ENCODE peak calls at places on chromosomes 16 and 17, in ten cellular contexts. I is testis; B is IMR-90; Y is CD4-positive, alpha-beta T cell; F is mammary epithelial cell; L is left lung; X is WERI-Rb-1; T is activated B cell treated with CpG ODN at 0.5 μM for 24 hours; N is ACHN; H is Kasumi-1. J is an unnamed sample.

GRCh38 chr17:78723001-78723796 is 58.9 kb downstream of the CYTH1 start:
- DNase-seq in I (peak; percentile 56), B (peak; percentile 45), Y (no peak), F (no peak), L (no peak), X (peak; percentile 46), T (no peak), N (no peak), H (no peak), J (no peak)

GRCh38 chr17:73592531-73592961 is 51.7 kb downstream of the SDK2 start:
- DNase-seq in I (no peak), B (no peak), Y (no peak), F (no peak), L (peak; percentile 44), X (peak; percentile 92), T (no peak), N (no peak), H (peak; percentile 2), J (no peak)

GRCh38 chr16:82379601-82380000 is 209.6 kb upstream of the MPHOSPH6 start:
- DNase-seq in I (no peak), B (no peak), Y (no peak), F (no peak), L (no peak), X (peak; percentile 49), T (no peak), N (no peak), H (no peak), J (no peak)

GRCh38 chr16:66647866-66648265 is 43.4 kb downstream of the CMTM3 start:
- DNase-seq in I (no peak), B (no peak), Y (no peak), F (no peak), L (no peak), X (no peak), T (no peak), N (no peak), H (no peak), J (peak; percentile 15)

GRCh38 chr17:30554839-30555751 is 77.9 kb downstream of the GOSR1 start:
- DNase-seq in I (peak; percentile 2), B (peak; percentile 15), Y (no peak), F (no peak), L (peak; percentile 63), X (peak; percentile 27), T (peak; percentile 13), N (peak; percentile 49), H (peak; percentile 13), J (no peak)

GRCh38 chr16:12145918-12146317 is 169.4 kb downstream of the SNX29 start:
- DNase-seq in I (no peak), B (peak; percentile 59), Y (no peak), F (no peak), L (no peak), X (no peak), T (no peak), N (no peak), H (no peak), J (peak; percentile 26)

GRCh38 chr16:19486744-19487325 is 35.1 kb downstream of the GDE1 start:
- DNase-seq in I (no peak), B (no peak), Y (no peak), F (no peak), L (no peak), X (no peak), T (no peak), N (peak; percentile 21), H (no peak), J (no peak)

GRCh38 chr16:66382171-66382965 is 15.9 kb downstream of the CDH5 start:
- DNase-seq in I (no peak), B (peak; percentile 92), Y (no peak), F (peak; percentile 87), L (no peak), X (no peak), T (no peak), N (peak; percentile 96), H (no peak), J (peak; percentile 28)

GRCh38 chr16:83963277-83964119 is 4.5 kb upstream of the NECAB2 start:
- DNase-seq in I (no peak), B (no peak), Y (no peak), F (no peak), L (peak; percentile 50), X (no peak), T (no peak), N (no peak), H (no peak), J (no peak)

GRCh38 chr17:78255953-78256704 is 24.7 kb downstream of the TMEM235 start:
- DNase-seq in I (no peak), B (no peak), Y (no peak), F (no peak), L (peak; percentile 77), X (peak; percentile 60), T (no peak), N (no peak), H (no peak), J (no peak)

GRCh38 chr16:19177111-19177747 is 9.2 kb downstream of the SYT17 start:
- DNase-seq in I (no peak), B (no peak), Y (no peak), F (no peak), L (no peak), X (no peak), T (no peak), N (peak; percentile 15), H (no peak), J (peak; percentile 17)

GRCh38 chr17:75465039-75465438 is 8.6 kb downstream of the TMEM94 start:
- DNase-seq in I (no peak), B (no peak), Y (no peak), F (no peak), L (no peak), X (no peak), T (no peak), N (no peak), H (no peak), J (no peak)

GRCh38 chr17:65698381-65699061 is 137.1 kb upstream of the AXIN2 start:
- DNase-seq in I (no peak), B (peak; percentile 76), Y (no peak), F (no peak), L (no peak), X (no peak), T (no peak), N (peak; percentile 84), H (no peak), J (peak; percentile 23)

GRCh38 chr16:84730406-84731106 is 30.8 kb downstream of the USP10 start:
- DNase-seq in I (peak; percentile 81), B (peak; percentile 97), Y (peak; percentile 12), F (peak; percentile 73), L (no peak), X (no peak), T (no peak), N (peak; percentile 97), H (peak; percentile 91), J (peak; percentile 86)

GRCh38 chr16:67406628-67407027 is 9.6 kb downstream of the ZDHHC1 start:
- DNase-seq in I (no peak), B (peak; percentile 91), Y (no peak), F (peak; percentile 75), L (no peak), X (no peak), T (no peak), N (peak; percentile 27), H (no peak), J (peak; percentile 94)

GRCh38 chr17:27552467-27552779 is 78.6 kb upstream of the LGALS9 start:
- DNase-seq in I (no peak), B (peak; percentile 72), Y (no peak), F (peak; percentile 59), L (no peak), X (no peak), T (no peak), N (peak; percentile 82), H (no peak), J (peak; percentile 71)

GRCh38 chr16:6725634-6726331 is 606.9 kb upstream of the RBFOX1 start:
- DNase-seq in I (no peak), B (no peak), Y (no peak), F (no peak), L (no peak), X (peak; percentile 19), T (no peak), N (peak; percentile 76), H (no peak), J (no peak)

GRCh38 chr17:12114686-12115418 is 94.2 kb downstream of the MAP2K4 start:
- DNase-seq in I (no peak), B (peak; percentile 18), Y (no peak), F (no peak), L (no peak), X (no peak), T (no peak), N (no peak), H (no peak), J (no peak)

GRCh38 chr17:41710472-41711090 is 1.6 kb upstream of the GAST start:
- DNase-seq in I (no peak), B (peak; percentile 75), Y (no peak), F (peak; percentile 47), L (no peak), X (no peak), T (no peak), N (peak; percentile 58), H (no peak), J (peak; percentile 82)

GRCh38 chr17:9233271-9233599 is 211.9 kb downstream of the NTN1 start:
- DNase-seq in I (no peak), B (no peak), Y (no peak), F (no peak), L (no peak), X (no peak), T (no peak), N (no peak), H (no peak), J (no peak)

GRCh38 chr16:71383054-71383773 is 24.7 kb downstream of the CALB2 start:
- DNase-seq in I (no peak), B (peak; percentile 5), Y (no peak), F (peak; percentile 76), L (no peak), X (peak; percentile 16), T (no peak), N (no peak), H (no peak), J (peak; percentile 42)

GRCh38 chr17:76687278-76688164 is 23.2 kb downstream of the MXRA7 start:
- DNase-seq in I (peak; percentile 91), B (no peak), Y (no peak), F (no peak), L (no peak), X (no peak), T (no peak), N (no peak), H (no peak), J (no peak)

GRCh38 chr17:82177761-82178498 is 34.7 kb downstream of the CCDC57 start:
- DNase-seq in I (no peak), B (no peak), Y (no peak), F (no peak), L (peak; percentile 47), X (no peak), T (no peak), N (no peak), H (no peak), J (no peak)

GRCh38 chr17:51640108-51640622 is 379.8 kb downstream of the UTP18 start:
- DNase-seq in I (peak; percentile 23), B (no peak), Y (no peak), F (peak; percentile 17), L (no peak), X (peak; percentile 17), T (no peak), N (peak; percentile 10), H (peak; percentile 51), J (no peak)

GRCh38 chr16:46658925-46659324 is 30.1 kb downstream of the VPS35 start:
- DNase-seq in I (no peak), B (no peak), Y (no peak), F (no peak), L (peak; percentile 61), X (no peak), T (peak; percentile 26), N (no peak), H (peak; percentile 99), J (no peak)

GRCh38 chr17:7476474-7476873 is 3.0 kb downstream of the ZBTB4 start:
- DNase-seq in I (no peak), B (peak; percentile 76), Y (no peak), F (peak; percentile 95), L (no peak), X (no peak), T (no peak), N (peak; percentile 38), H (no peak), J (peak; percentile 40)

GRCh38 chr16:87823146-87823929 is 46.0 kb downstream of the SLC7A5 start:
- DNase-seq in I (no peak), B (no peak), Y (no peak), F (peak; percentile 79), L (no peak), X (peak; percentile 49), T (no peak), N (no peak), H (no peak), J (no peak)

GRCh38 chr17:65191805-65192740 is 54.9 kb downstream of the RGS9 start:
- DNase-seq in I (peak; percentile 50), B (peak; percentile 78), Y (no peak), F (peak; percentile 67), L (no peak), X (no peak), T (no peak), N (peak; percentile 64), H (no peak), J (peak; percentile 57)